ENCODE peak calls at places on chromosome 14, in six cellular contexts. One of them, this sample, is unnamed. For H3K27me3, the result is how much of the 10 kb centered on the place peaks cover.

GRCh38 chr14:104303705-104304425 is 165.5 kb downstream of the KIF26A start:
- DNase-seq in tibial nerve: no peak
- DNase-seq in brain microvascular endothelial cell: no peak
- DNase-seq in cardiac muscle cell: no peak
- DNase-seq in spleen: no peak
- DNase-seq in neuronal stem cell: no peak
- DNase-seq in this sample: no peak

GRCh38 chr14:80844872-80845271 is 96.7 kb downstream of the CEP128 start:
- DNase-seq in tibial nerve: no peak
- DNase-seq in brain microvascular endothelial cell: no peak
- DNase-seq in cardiac muscle cell: no peak
- DNase-seq in spleen: no peak
- DNase-seq in neuronal stem cell: no peak
- DNase-seq in this sample: no peak

GRCh38 chr14:41830679-41831078 is 224.0 kb downstream of the LRFN5 start:
- DNase-seq in tibial nerve: no peak
- DNase-seq in brain microvascular endothelial cell: no peak
- DNase-seq in cardiac muscle cell: no peak
- DNase-seq in spleen: no peak
- DNase-seq in neuronal stem cell: no peak
- DNase-seq in this sample: no peak

GRCh38 chr14:63229330-63230059 is 25.3 kb downstream of the RHOJ start:
- DNase-seq in tibial nerve: no peak
- DNase-seq in brain microvascular endothelial cell: no peak
- DNase-seq in cardiac muscle cell: no peak
- DNase-seq in spleen: no peak
- DNase-seq in neuronal stem cell: no peak
- DNase-seq in this sample: no peak

GRCh38 chr14:67566908-67567307 is 33.2 kb downstream of the PIGH start:
- DNase-seq in tibial nerve: no peak
- DNase-seq in brain microvascular endothelial cell: no peak
- DNase-seq in cardiac muscle cell: no peak
- DNase-seq in spleen: peak
- DNase-seq in neuronal stem cell: no peak
- DNase-seq in this sample: no peak

GRCh38 chr14:63275611-63276010 is 43.1 kb downstream of the GPHB5 start:
- DNase-seq in tibial nerve: no peak
- DNase-seq in brain microvascular endothelial cell: no peak
- DNase-seq in cardiac muscle cell: no peak
- DNase-seq in spleen: no peak
- DNase-seq in neuronal stem cell: no peak
- DNase-seq in this sample: no peak

GRCh38 chr14:51677276-51677675 is 25.6 kb downstream of the FRMD6 start:
- DNase-seq in tibial nerve: no peak
- DNase-seq in brain microvascular endothelial cell: no peak
- DNase-seq in cardiac muscle cell: no peak
- DNase-seq in spleen: no peak
- DNase-seq in neuronal stem cell: no peak
- DNase-seq in this sample: no peak

GRCh38 chr14:90758959-90759358 is 57.3 kb downstream of the TTC7B start:
- DNase-seq in tibial nerve: peak
- DNase-seq in brain microvascular endothelial cell: peak
- DNase-seq in cardiac muscle cell: no peak
- DNase-seq in spleen: peak
- DNase-seq in neuronal stem cell: no peak
- DNase-seq in this sample: no peak

GRCh38 chr14:62373889-62374394 is 611.7 kb downstream of the SNAPC1 start:
- DNase-seq in tibial nerve: no peak
- DNase-seq in brain microvascular endothelial cell: no peak
- DNase-seq in cardiac muscle cell: no peak
- DNase-seq in spleen: no peak
- DNase-seq in neuronal stem cell: no peak
- DNase-seq in this sample: no peak

GRCh38 chr14:29558516-29558915 is 369.1 kb downstream of the PRKD1 start:
- DNase-seq in tibial nerve: no peak
- DNase-seq in brain microvascular endothelial cell: no peak
- DNase-seq in cardiac muscle cell: no peak
- DNase-seq in spleen: no peak
- DNase-seq in neuronal stem cell: no peak
- DNase-seq in this sample: no peak

GRCh38 chr14:103908580-103908979 is 19.7 kb upstream of the TDRD9 start:
- DNase-seq in tibial nerve: no peak
- DNase-seq in brain microvascular endothelial cell: no peak
- DNase-seq in cardiac muscle cell: no peak
- DNase-seq in spleen: peak
- DNase-seq in neuronal stem cell: no peak
- DNase-seq in this sample: no peak

GRCh38 chr14:61174395-61175386 is 106.4 kb downstream of the TMEM30B start:
- DNase-seq in tibial nerve: no peak
- DNase-seq in brain microvascular endothelial cell: no peak
- DNase-seq in cardiac muscle cell: no peak
- DNase-seq in spleen: no peak
- DNase-seq in neuronal stem cell: no peak
- DNase-seq in this sample: no peak

GRCh38 chr14:57848353-57848752 is 17.5 kb downstream of the SLC35F4 start:
- DNase-seq in tibial nerve: no peak
- DNase-seq in brain microvascular endothelial cell: no peak
- DNase-seq in cardiac muscle cell: no peak
- DNase-seq in spleen: no peak
- DNase-seq in neuronal stem cell: no peak
- DNase-seq in this sample: no peak

GRCh38 chr14:100542619-100543205 is 44.5 kb downstream of the BEGAIN start:
- DNase-seq in tibial nerve: no peak
- DNase-seq in brain microvascular endothelial cell: no peak
- DNase-seq in cardiac muscle cell: no peak
- DNase-seq in spleen: peak
- DNase-seq in neuronal stem cell: no peak
- DNase-seq in this sample: no peak

GRCh38 chr14:74841230-74842207 is 34.4 kb downstream of the PROX2 start:
- DNase-seq in tibial nerve: no peak
- DNase-seq in brain microvascular endothelial cell: no peak
- DNase-seq in cardiac muscle cell: no peak
- DNase-seq in spleen: no peak
- DNase-seq in neuronal stem cell: no peak
- DNase-seq in this sample: no peak

GRCh38 chr14:32694795-32695449 is 243.8 kb upstream of the NPAS3 start:
- DNase-seq in tibial nerve: no peak
- DNase-seq in brain microvascular endothelial cell: no peak
- DNase-seq in cardiac muscle cell: no peak
- DNase-seq in spleen: no peak
- DNase-seq in neuronal stem cell: no peak
- DNase-seq in this sample: no peak

GRCh38 chr14:28652782-28653181 is 113.8 kb upstream of the FOXG1 start:
- DNase-seq in tibial nerve: no peak
- DNase-seq in brain microvascular endothelial cell: no peak
- DNase-seq in cardiac muscle cell: no peak
- DNase-seq in spleen: no peak
- DNase-seq in neuronal stem cell: no peak
- DNase-seq in this sample: no peak

GRCh38 chr14:29671034-29671433 is 256.6 kb downstream of the PRKD1 start:
- DNase-seq in tibial nerve: no peak
- DNase-seq in brain microvascular endothelial cell: no peak
- DNase-seq in cardiac muscle cell: no peak
- DNase-seq in spleen: no peak
- DNase-seq in neuronal stem cell: no peak
- DNase-seq in this sample: no peak

GRCh38 chr14:91105673-91106072 is 8.2 kb upstream of the DGLUCY start:
- DNase-seq in tibial nerve: no peak
- DNase-seq in brain microvascular endothelial cell: no peak
- DNase-seq in cardiac muscle cell: no peak
- DNase-seq in spleen: no peak
- DNase-seq in neuronal stem cell: no peak
- DNase-seq in this sample: no peak

DNA sequence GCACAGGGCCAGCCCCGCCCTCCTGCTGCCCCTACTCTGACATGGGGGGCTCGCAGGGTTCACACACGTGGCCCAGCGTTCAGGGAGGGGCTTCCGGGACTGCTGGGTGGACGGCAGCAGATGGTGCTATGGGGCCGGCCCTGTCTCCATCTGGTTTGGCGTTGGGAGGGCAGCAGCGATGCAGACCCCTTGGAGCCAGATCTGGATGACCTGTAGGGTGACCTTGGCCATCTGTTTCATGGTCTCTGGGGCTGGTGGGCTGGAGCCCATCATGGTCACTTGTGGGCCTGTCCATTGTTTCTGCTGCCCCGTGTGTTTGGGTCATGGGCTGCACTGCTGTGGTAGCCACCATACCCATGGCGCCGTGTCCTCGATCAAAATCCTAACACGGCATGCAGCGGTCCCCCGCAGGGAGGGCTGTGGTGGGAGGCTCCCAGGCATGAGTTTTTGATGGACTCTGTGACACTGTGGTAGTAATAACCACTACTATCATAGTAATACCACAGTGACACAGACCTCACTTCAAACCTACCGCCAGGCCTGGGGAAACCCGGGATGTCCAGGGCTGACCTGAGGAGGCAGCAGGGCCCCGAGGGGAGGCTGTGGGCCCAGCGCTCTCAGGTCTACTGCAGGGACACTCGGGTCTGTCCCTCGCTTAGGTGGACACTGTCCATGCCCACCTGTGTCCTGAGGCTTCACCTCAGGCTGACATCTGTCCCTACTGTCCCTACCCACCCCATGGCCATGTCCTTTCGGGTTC is 359.4 kb downstream of the TMEM121 start:
- DNase-seq in tibial nerve: no peak
- DNase-seq in brain microvascular endothelial cell: no peak
- DNase-seq in cardiac muscle cell: no peak
- DNase-seq in spleen: peak
- DNase-seq in neuronal stem cell: no peak
- DNase-seq in this sample: no peak
- H3K27me3 ChIP-seq in tibial nerve: under half
- H3K27me3 ChIP-seq in brain microvascular endothelial cell: under half
- H3K27me3 ChIP-seq in cardiac muscle cell: under half
- H3K27me3 ChIP-seq in spleen: under half
- H3K27me3 ChIP-seq in neuronal stem cell: under half
- H3K27me3 ChIP-seq in this sample: under half

GRCh38 chr14:36505892-36506731 is 13.9 kb downstream of the NKX2-1 start:
- DNase-seq in tibial nerve: no peak
- DNase-seq in brain microvascular endothelial cell: no peak
- DNase-seq in cardiac muscle cell: peak
- DNase-seq in spleen: no peak
- DNase-seq in neuronal stem cell: no peak
- DNase-seq in this sample: no peak

GRCh38 chr14:36504805-36505192 is 15.2 kb downstream of the NKX2-1 start:
- DNase-seq in tibial nerve: no peak
- DNase-seq in brain microvascular endothelial cell: no peak
- DNase-seq in cardiac muscle cell: no peak
- DNase-seq in spleen: no peak
- DNase-seq in neuronal stem cell: no peak
- DNase-seq in this sample: no peak

GRCh38 chr14:36505193-36505815 is 14.7 kb downstream of the NKX2-1 start:
- DNase-seq in tibial nerve: no peak
- DNase-seq in brain microvascular endothelial cell: no peak
- DNase-seq in cardiac muscle cell: no peak
- DNase-seq in spleen: no peak
- DNase-seq in neuronal stem cell: no peak
- DNase-seq in this sample: no peak

GRCh38 chr14:36503771-36504741 is 16.0 kb downstream of the NKX2-1 start:
- DNase-seq in tibial nerve: no peak
- DNase-seq in brain microvascular endothelial cell: no peak
- DNase-seq in cardiac muscle cell: no peak
- DNase-seq in spleen: no peak
- DNase-seq in neuronal stem cell: no peak
- DNase-seq in this sample: no peak

DNA sequence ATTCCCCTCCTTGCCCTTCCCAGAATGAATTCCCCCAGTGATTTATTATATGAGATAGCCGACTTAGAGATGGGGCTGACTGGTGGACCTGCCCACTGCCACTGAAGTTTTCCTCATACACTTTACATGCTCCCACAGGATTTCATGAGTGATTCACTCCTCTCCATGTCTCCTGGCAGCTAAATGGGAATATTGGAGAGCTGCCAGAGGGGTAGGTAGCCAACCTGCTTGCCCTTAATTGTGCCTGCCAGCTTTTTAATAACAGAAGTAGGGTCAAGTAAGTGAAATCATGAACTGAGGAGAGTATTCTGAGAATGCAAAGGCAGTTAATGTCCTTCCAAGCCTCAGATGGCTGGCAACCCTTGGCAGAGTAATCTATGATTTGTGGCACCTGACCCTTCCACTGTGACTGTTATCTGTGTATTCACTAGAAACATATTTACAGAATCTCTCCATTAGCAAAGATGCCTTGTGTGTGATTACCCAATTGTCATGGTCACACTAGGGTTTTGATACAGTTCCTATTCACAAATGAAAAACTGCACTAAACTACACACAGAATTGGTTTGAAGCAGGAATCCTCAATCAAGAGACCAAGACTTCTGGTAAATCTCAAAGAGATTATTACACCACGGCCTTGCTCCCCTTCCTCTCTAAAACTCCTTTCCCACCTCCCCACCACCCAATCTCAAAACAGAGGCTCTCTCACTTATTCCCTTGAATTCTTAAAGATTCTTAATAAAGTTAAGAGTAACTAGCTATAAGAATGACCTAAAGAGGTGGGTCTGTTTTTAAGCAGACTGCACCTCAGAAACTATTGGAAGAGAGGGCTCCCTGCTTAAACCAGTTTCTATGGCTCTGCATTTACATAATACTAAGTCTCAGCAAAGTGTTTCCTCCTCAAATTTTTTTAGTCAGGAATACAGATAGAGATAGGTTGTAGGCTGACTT is 17.2 kb downstream of the NKX2-1 start:
- DNase-seq in tibial nerve: no peak
- DNase-seq in brain microvascular endothelial cell: no peak
- DNase-seq in cardiac muscle cell: no peak
- DNase-seq in spleen: no peak
- DNase-seq in neuronal stem cell: no peak
- DNase-seq in this sample: no peak
- H3K27me3 ChIP-seq in tibial nerve: half or more
- H3K27me3 ChIP-seq in brain microvascular endothelial cell: half or more
- H3K27me3 ChIP-seq in cardiac muscle cell: half or more
- H3K27me3 ChIP-seq in spleen: half or more
- H3K27me3 ChIP-seq in neuronal stem cell: half or more
- H3K27me3 ChIP-seq in this sample: under half

GRCh38 chr14:94764573-94764972 is 5.3 kb downstream of the GSC start:
- DNase-seq in tibial nerve: no peak
- DNase-seq in brain microvascular endothelial cell: no peak
- DNase-seq in cardiac muscle cell: no peak
- DNase-seq in spleen: peak
- DNase-seq in neuronal stem cell: no peak
- DNase-seq in this sample: no peak
- H3K27me3 ChIP-seq in tibial nerve: half or more
- H3K27me3 ChIP-seq in brain microvascular endothelial cell: half or more
- H3K27me3 ChIP-seq in cardiac muscle cell: half or more
- H3K27me3 ChIP-seq in spleen: half or more
- H3K27me3 ChIP-seq in neuronal stem cell: half or more
- H3K27me3 ChIP-seq in this sample: under half

DNA sequence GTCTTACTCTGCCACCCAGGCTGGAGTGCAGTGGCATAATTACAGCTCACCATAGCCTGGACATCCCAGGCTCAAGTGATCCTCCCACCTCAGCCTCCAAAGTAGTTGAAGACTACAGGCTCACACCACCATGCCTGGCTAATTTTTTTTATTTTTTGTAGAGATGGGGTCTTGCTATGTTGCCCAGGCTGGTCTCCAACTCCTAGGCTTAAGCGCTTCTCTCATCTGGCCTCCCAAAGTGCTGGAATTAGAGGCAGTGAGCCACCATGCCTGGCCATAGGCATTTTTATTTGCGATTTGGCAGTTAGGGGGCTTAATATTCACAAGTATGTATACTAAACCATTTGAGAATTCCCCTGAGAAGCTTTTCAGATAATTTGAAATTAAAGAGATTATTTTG is 19.1 kb downstream of the PNMA1 start:
- DNase-seq in tibial nerve: no peak
- DNase-seq in brain microvascular endothelial cell: no peak
- DNase-seq in cardiac muscle cell: no peak
- DNase-seq in spleen: no peak
- DNase-seq in neuronal stem cell: no peak
- DNase-seq in this sample: no peak
- H3K27me3 ChIP-seq in tibial nerve: under half
- H3K27me3 ChIP-seq in brain microvascular endothelial cell: under half
- H3K27me3 ChIP-seq in cardiac muscle cell: under half
- H3K27me3 ChIP-seq in spleen: under half
- H3K27me3 ChIP-seq in neuronal stem cell: under half
- H3K27me3 ChIP-seq in this sample: under half